ENCODE peak calls at places on chromosomes 1 and 21, in nine cellular contexts. A, T, C, J, G, V, R, Y and F are unnamed samples.

GRCh38 chr1:61709908-61710289 is 15.0 kb downstream of the TM2D1 start:
- DNase-seq in A (no peak), T (no peak), C (no peak), J (no peak), G (no peak), V (no peak), R (no peak), Y (no peak), F (no peak)

GRCh38 chr1:6783221-6783620 is 2.0 kb upstream of the CAMTA1 start:
- DNase-seq in A (no peak), T (no peak), C (no peak), J (no peak), G (no peak), V (no peak), R (peak; percentile 41), Y (no peak), F (no peak)

GRCh38 chr1:202205523-202206190 is 12.1 kb downstream of the LGR6 start:
- DNase-seq in A (no peak), T (no peak), C (no peak), J (no peak), G (no peak), V (no peak), R (no peak), Y (no peak), F (no peak)

GRCh38 chr1:69569281-69569970 is 1.7 kb downstream of the LRRC7 start:
- DNase-seq in A (no peak), T (no peak), C (no peak), J (no peak), G (no peak), V (no peak), R (peak; percentile 29), Y (no peak), F (no peak)

GRCh38 chr1:77678628-77679610 is 3.5 kb downstream of the ZZZ3 start:
- DNase-seq in A (no peak), T (no peak), C (no peak), J (no peak), G (no peak), V (no peak), R (no peak), Y (no peak), F (no peak)

GRCh38 chr1:230308039-230308438 is 118.1 kb downstream of the PGBD5 start:
- DNase-seq in A (peak; percentile 79), T (peak; percentile 81), C (no peak), J (peak; percentile 82), G (peak; percentile 90), V (no peak), R (peak; percentile 17), Y (peak; percentile 45), F (peak; percentile 18)

GRCh38 chr1:101136739-101137138 is 100.1 kb upstream of the S1PR1 start:
- DNase-seq in A (no peak), T (peak; percentile 43), C (no peak), J (no peak), G (no peak), V (no peak), R (no peak), Y (no peak), F (no peak)

GRCh38 chr1:145999321-146000024 is 3.1 kb upstream of the TXNIP start:
- DNase-seq in A (peak; percentile 63), T (no peak), C (no peak), J (no peak), G (peak; percentile 65), V (no peak), R (no peak), Y (no peak), F (no peak)

GRCh38 chr1:172585348-172585747 is 52.4 kb downstream of the SUCO start:
- DNase-seq in A (no peak), T (peak; percentile 82), C (no peak), J (no peak), G (no peak), V (no peak), R (no peak), Y (peak; percentile 57), F (no peak)

GRCh38 chr1:209607102-209607794 is 23.7 kb downstream of the CAMK1G start:
- DNase-seq in A (no peak), T (peak; percentile 73), C (no peak), J (no peak), G (no peak), V (no peak), R (no peak), Y (no peak), F (no peak)

GRCh38 chr1:6272476-6273270 is 11.8 kb upstream of the GPR153 start:
- DNase-seq in A (no peak), T (no peak), C (no peak), J (no peak), G (no peak), V (no peak), R (no peak), Y (no peak), F (no peak)

GRCh38 chr1:204152310-204153044 is 633 bp upstream of the ETNK2 start:
- DNase-seq in A (no peak), T (no peak), C (peak; percentile 68), J (no peak), G (no peak), V (no peak), R (no peak), Y (no peak), F (no peak)

GRCh38 chr1:205407970-205408369 is 13.9 kb downstream of the LEMD1 start:
- DNase-seq in A (no peak), T (no peak), C (no peak), J (no peak), G (no peak), V (no peak), R (no peak), Y (no peak), F (no peak)

GRCh38 chr1:236275586-236275985 is 6.2 kb downstream of the ERO1B start:
- DNase-seq in A (no peak), T (no peak), C (no peak), J (no peak), G (no peak), V (no peak), R (no peak), Y (no peak), F (no peak)

GRCh38 chr1:177960939-177961622 is 8.8 kb downstream of the SEC16B start:
- DNase-seq in A (no peak), T (peak; percentile 20), C (no peak), J (no peak), G (no peak), V (no peak), R (no peak), Y (no peak), F (no peak)

GRCh38 chr1:201251851-201252430 is 31.4 kb upstream of the PKP1 start:
- DNase-seq in A (no peak), T (no peak), C (no peak), J (no peak), G (no peak), V (no peak), R (no peak), Y (no peak), F (no peak)

GRCh38 chr21:31564439-31564838 is 95.1 kb upstream of the SOD1 start:
- DNase-seq in A (no peak), T (no peak), C (no peak), J (no peak), G (no peak), V (no peak), R (no peak), Y (no peak), F (no peak)

GRCh38 chr21:29376556-29376955 is 77.8 kb downstream of the BACH1 start:
- DNase-seq in A (peak; percentile 42), T (peak; percentile 46), C (no peak), J (no peak), G (peak; percentile 42), V (peak; percentile 5), R (peak; percentile 81), Y (no peak), F (no peak)

GRCh38 chr1:168000656-168001055 is 63.8 kb upstream of the MPC2 start:
- DNase-seq in A (no peak), T (no peak), C (no peak), J (no peak), G (no peak), V (no peak), R (no peak), Y (no peak), F (no peak)

GRCh38 chr1:206693029-206693428 is 8.3 kb downstream of the MAPKAPK2 start:
- DNase-seq in A (peak; percentile 94), T (peak; percentile 91), C (peak; percentile 87), J (no peak), G (peak; percentile 64), V (no peak), R (no peak), Y (no peak), F (peak; percentile 25)